ENCODE peak calls at places on chromosomes 3 and 15, in seven cellular contexts. One of them, this sample, is unnamed. For H3K9me3, the result is how much of the 10 kb centered on the place peaks cover.

GRCh38 chr3:50237133-50237651 is 1.2 kb downstream of the GNAI2 start:
- DNase-seq in CD4-positive, CD25-positive, alpha-beta regulatory T cell: no peak
- DNase-seq in keratinocyte: no peak
- DNase-seq in endodermal cell: peak
- DNase-seq in psoas muscle: no peak
- DNase-seq in testis: no peak
- DNase-seq in mammary epithelial cell: peak
- DNase-seq in this sample: no peak

GRCh38 chr3:172987268-172987667 is 153.8 kb downstream of the SPATA16 start:
- DNase-seq in endodermal cell: peak
- DNase-seq in mammary epithelial cell: no peak
- DNase-seq in CD4-positive, CD25-positive, alpha-beta regulatory T cell: no peak
- DNase-seq in testis: peak
- DNase-seq in keratinocyte: no peak
- DNase-seq in psoas muscle: no peak
- DNase-seq in this sample: no peak

GRCh38 chr15:90829942-90830440 is 38.4 kb upstream of the FURIN start:
- DNase-seq in testis: no peak
- DNase-seq in CD4-positive, CD25-positive, alpha-beta regulatory T cell: no peak
- DNase-seq in psoas muscle: no peak
- DNase-seq in mammary epithelial cell: no peak
- DNase-seq in endodermal cell: no peak
- DNase-seq in keratinocyte: no peak
- DNase-seq in this sample: no peak

GRCh38 chr3:115659861-115660260 is 36.6 kb downstream of the GAP43 start:
- DNase-seq in endodermal cell: no peak
- DNase-seq in psoas muscle: no peak
- DNase-seq in CD4-positive, CD25-positive, alpha-beta regulatory T cell: no peak
- DNase-seq in mammary epithelial cell: no peak
- DNase-seq in keratinocyte: no peak
- DNase-seq in testis: no peak
- DNase-seq in this sample: no peak

GRCh38 chr3:193330500-193331204 is 47.9 kb downstream of the ATP13A5 start:
- DNase-seq in endodermal cell: no peak
- DNase-seq in mammary epithelial cell: no peak
- DNase-seq in CD4-positive, CD25-positive, alpha-beta regulatory T cell: no peak
- DNase-seq in keratinocyte: no peak
- DNase-seq in testis: no peak
- DNase-seq in psoas muscle: no peak
- DNase-seq in this sample: no peak

GRCh38 chr15:20645956-20646355 is 104.4 kb upstream of the GOLGA6L6 start:
- DNase-seq in endodermal cell: no peak
- DNase-seq in mammary epithelial cell: peak
- DNase-seq in psoas muscle: no peak
- DNase-seq in keratinocyte: no peak
- DNase-seq in testis: no peak
- DNase-seq in CD4-positive, CD25-positive, alpha-beta regulatory T cell: no peak
- DNase-seq in this sample: no peak

GRCh38 chr3:132004571-132004970 is 30.2 kb downstream of the CPNE4 start:
- DNase-seq in CD4-positive, CD25-positive, alpha-beta regulatory T cell: no peak
- DNase-seq in keratinocyte: no peak
- DNase-seq in psoas muscle: no peak
- DNase-seq in testis: no peak
- DNase-seq in endodermal cell: no peak
- DNase-seq in mammary epithelial cell: no peak
- DNase-seq in this sample: no peak

GRCh38 chr3:124787490-124788195 is 57.4 kb downstream of the UMPS start:
- DNase-seq in endodermal cell: no peak
- DNase-seq in mammary epithelial cell: no peak
- DNase-seq in CD4-positive, CD25-positive, alpha-beta regulatory T cell: no peak
- DNase-seq in psoas muscle: no peak
- DNase-seq in keratinocyte: no peak
- DNase-seq in testis: peak
- DNase-seq in this sample: no peak

GRCh38 chr3:195204360-195205166 is 66.4 kb downstream of the XXYLT1 start:
- DNase-seq in CD4-positive, CD25-positive, alpha-beta regulatory T cell: no peak
- DNase-seq in testis: peak
- DNase-seq in endodermal cell: peak
- DNase-seq in mammary epithelial cell: no peak
- DNase-seq in psoas muscle: no peak
- DNase-seq in keratinocyte: no peak
- DNase-seq in this sample: peak

GRCh38 chr3:54698059-54698458 is 229.8 kb downstream of the LRTM1 start:
- DNase-seq in keratinocyte: no peak
- DNase-seq in endodermal cell: no peak
- DNase-seq in mammary epithelial cell: no peak
- DNase-seq in psoas muscle: no peak
- DNase-seq in testis: no peak
- DNase-seq in CD4-positive, CD25-positive, alpha-beta regulatory T cell: no peak
- DNase-seq in this sample: no peak

GRCh38 chr3:52346623-52347530 is 30.8 kb downstream of the DNAH1 start:
- DNase-seq in keratinocyte: no peak
- DNase-seq in testis: no peak
- DNase-seq in mammary epithelial cell: peak
- DNase-seq in CD4-positive, CD25-positive, alpha-beta regulatory T cell: no peak
- DNase-seq in endodermal cell: no peak
- DNase-seq in psoas muscle: peak
- DNase-seq in this sample: no peak

GRCh38 chr3:38353151-38353550 is 6.6 kb downstream of the XYLB start:
- DNase-seq in psoas muscle: no peak
- DNase-seq in endodermal cell: no peak
- DNase-seq in CD4-positive, CD25-positive, alpha-beta regulatory T cell: no peak
- DNase-seq in keratinocyte: no peak
- DNase-seq in mammary epithelial cell: no peak
- DNase-seq in testis: no peak
- DNase-seq in this sample: no peak

GRCh38 chr3:141834296-141834695 is 42.1 kb upstream of the ATP1B3 start:
- DNase-seq in mammary epithelial cell: no peak
- DNase-seq in CD4-positive, CD25-positive, alpha-beta regulatory T cell: no peak
- DNase-seq in psoas muscle: no peak
- DNase-seq in keratinocyte: no peak
- DNase-seq in testis: peak
- DNase-seq in endodermal cell: no peak
- DNase-seq in this sample: no peak

GRCh38 chr15:65408370-65409283 is 14.1 kb downstream of the IGDCC4 start:
- DNase-seq in CD4-positive, CD25-positive, alpha-beta regulatory T cell: no peak
- DNase-seq in endodermal cell: no peak
- DNase-seq in keratinocyte: no peak
- DNase-seq in psoas muscle: no peak
- DNase-seq in mammary epithelial cell: no peak
- DNase-seq in testis: no peak
- DNase-seq in this sample: no peak

GRCh38 chr15:75368689-75369239 is 357 bp upstream of the MAN2C1 start:
- DNase-seq in psoas muscle: no peak
- DNase-seq in keratinocyte: no peak
- DNase-seq in mammary epithelial cell: no peak
- DNase-seq in testis: no peak
- DNase-seq in CD4-positive, CD25-positive, alpha-beta regulatory T cell: no peak
- DNase-seq in endodermal cell: no peak
- DNase-seq in this sample: no peak

GRCh38 chr3:13159890-13160289 is 86.7 kb upstream of the IQSEC1 start:
- DNase-seq in endodermal cell: no peak
- DNase-seq in mammary epithelial cell: peak
- DNase-seq in testis: no peak
- DNase-seq in CD4-positive, CD25-positive, alpha-beta regulatory T cell: no peak
- DNase-seq in keratinocyte: peak
- DNase-seq in psoas muscle: no peak
- DNase-seq in this sample: no peak

GRCh38 chr15:65368300-65368617 is 9.5 kb downstream of the IGDCC3 start:
- DNase-seq in CD4-positive, CD25-positive, alpha-beta regulatory T cell: no peak
- DNase-seq in keratinocyte: no peak
- DNase-seq in mammary epithelial cell: no peak
- DNase-seq in endodermal cell: peak
- DNase-seq in psoas muscle: no peak
- DNase-seq in testis: no peak
- DNase-seq in this sample: no peak

GRCh38 chr3:46372492-46373359 is 2.0 kb downstream of the CCR5 start:
- DNase-seq in psoas muscle: no peak
- DNase-seq in endodermal cell: peak
- DNase-seq in testis: no peak
- DNase-seq in mammary epithelial cell: peak
- DNase-seq in keratinocyte: no peak
- DNase-seq in CD4-positive, CD25-positive, alpha-beta regulatory T cell: no peak
- DNase-seq in this sample: no peak

GRCh38 chr15:50798684-50799083 is 33.2 kb upstream of the SPPL2A start:
- DNase-seq in mammary epithelial cell: peak
- DNase-seq in psoas muscle: peak
- DNase-seq in CD4-positive, CD25-positive, alpha-beta regulatory T cell: no peak
- DNase-seq in keratinocyte: no peak
- DNase-seq in testis: no peak
- DNase-seq in endodermal cell: no peak
- DNase-seq in this sample: no peak

GRCh38 chr3:165744025-165744424 is 93.2 kb downstream of the BCHE start:
- DNase-seq in mammary epithelial cell: no peak
- DNase-seq in psoas muscle: no peak
- DNase-seq in testis: no peak
- DNase-seq in endodermal cell: no peak
- DNase-seq in CD4-positive, CD25-positive, alpha-beta regulatory T cell: no peak
- DNase-seq in keratinocyte: no peak
- DNase-seq in this sample: no peak

GRCh38 chr3:46460051-46460450 is 4.7 kb downstream of the LTF start:
- DNase-seq in mammary epithelial cell: peak
- DNase-seq in CD4-positive, CD25-positive, alpha-beta regulatory T cell: no peak
- DNase-seq in endodermal cell: peak
- DNase-seq in keratinocyte: no peak
- DNase-seq in testis: no peak
- DNase-seq in psoas muscle: no peak
- DNase-seq in this sample: no peak

GRCh38 chr3:99656606-99657005 is 18.2 kb downstream of the COL8A1 start:
- DNase-seq in endodermal cell: no peak
- DNase-seq in psoas muscle: no peak
- DNase-seq in testis: no peak
- DNase-seq in keratinocyte: no peak
- DNase-seq in CD4-positive, CD25-positive, alpha-beta regulatory T cell: no peak
- DNase-seq in mammary epithelial cell: no peak
- DNase-seq in this sample: no peak

GRCh38 chr15:56124391-56124790 is 119.3 kb downstream of the RFX7 start:
- DNase-seq in testis: no peak
- DNase-seq in psoas muscle: no peak
- DNase-seq in keratinocyte: no peak
- DNase-seq in endodermal cell: no peak
- DNase-seq in mammary epithelial cell: no peak
- DNase-seq in CD4-positive, CD25-positive, alpha-beta regulatory T cell: no peak
- DNase-seq in this sample: no peak

GRCh38 chr15:97174886-97175540 is 785.5 kb upstream of the ARRDC4 start:
- DNase-seq in testis: no peak
- DNase-seq in endodermal cell: no peak
- DNase-seq in mammary epithelial cell: no peak
- DNase-seq in keratinocyte: no peak
- DNase-seq in psoas muscle: no peak
- DNase-seq in CD4-positive, CD25-positive, alpha-beta regulatory T cell: no peak
- DNase-seq in this sample: no peak
- H3K9me3 ChIP-seq in testis: under half
- H3K9me3 ChIP-seq in endodermal cell: under half
- H3K9me3 ChIP-seq in mammary epithelial cell: under half
- H3K9me3 ChIP-seq in keratinocyte: under half
- H3K9me3 ChIP-seq in psoas muscle: under half
- H3K9me3 ChIP-seq in CD4-positive, CD25-positive, alpha-beta regulatory T cell: under half
- H3K9me3 ChIP-seq in this sample: under half

GRCh38 chr15:27843146-27843545 is 256.0 kb downstream of the OCA2 start:
- DNase-seq in CD4-positive, CD25-positive, alpha-beta regulatory T cell: no peak
- DNase-seq in psoas muscle: no peak
- DNase-seq in keratinocyte: no peak
- DNase-seq in testis: no peak
- DNase-seq in mammary epithelial cell: no peak
- DNase-seq in endodermal cell: no peak
- DNase-seq in this sample: no peak

GRCh38 chr15:27842526-27842925 is 256.6 kb downstream of the OCA2 start:
- DNase-seq in mammary epithelial cell: no peak
- DNase-seq in endodermal cell: no peak
- DNase-seq in keratinocyte: no peak
- DNase-seq in testis: no peak
- DNase-seq in psoas muscle: no peak
- DNase-seq in CD4-positive, CD25-positive, alpha-beta regulatory T cell: no peak
- DNase-seq in this sample: no peak

GRCh38 chr15:27845535-27846369 is 253.4 kb downstream of the OCA2 start:
- DNase-seq in mammary epithelial cell: no peak
- DNase-seq in CD4-positive, CD25-positive, alpha-beta regulatory T cell: no peak
- DNase-seq in keratinocyte: no peak
- DNase-seq in endodermal cell: no peak
- DNase-seq in psoas muscle: no peak
- DNase-seq in testis: no peak
- DNase-seq in this sample: no peak

GRCh38 chr15:27846722-27847420 is 252.2 kb downstream of the OCA2 start:
- DNase-seq in keratinocyte: no peak
- DNase-seq in psoas muscle: no peak
- DNase-seq in testis: no peak
- DNase-seq in endodermal cell: no peak
- DNase-seq in CD4-positive, CD25-positive, alpha-beta regulatory T cell: no peak
- DNase-seq in mammary epithelial cell: no peak
- DNase-seq in this sample: no peak

DNA sequence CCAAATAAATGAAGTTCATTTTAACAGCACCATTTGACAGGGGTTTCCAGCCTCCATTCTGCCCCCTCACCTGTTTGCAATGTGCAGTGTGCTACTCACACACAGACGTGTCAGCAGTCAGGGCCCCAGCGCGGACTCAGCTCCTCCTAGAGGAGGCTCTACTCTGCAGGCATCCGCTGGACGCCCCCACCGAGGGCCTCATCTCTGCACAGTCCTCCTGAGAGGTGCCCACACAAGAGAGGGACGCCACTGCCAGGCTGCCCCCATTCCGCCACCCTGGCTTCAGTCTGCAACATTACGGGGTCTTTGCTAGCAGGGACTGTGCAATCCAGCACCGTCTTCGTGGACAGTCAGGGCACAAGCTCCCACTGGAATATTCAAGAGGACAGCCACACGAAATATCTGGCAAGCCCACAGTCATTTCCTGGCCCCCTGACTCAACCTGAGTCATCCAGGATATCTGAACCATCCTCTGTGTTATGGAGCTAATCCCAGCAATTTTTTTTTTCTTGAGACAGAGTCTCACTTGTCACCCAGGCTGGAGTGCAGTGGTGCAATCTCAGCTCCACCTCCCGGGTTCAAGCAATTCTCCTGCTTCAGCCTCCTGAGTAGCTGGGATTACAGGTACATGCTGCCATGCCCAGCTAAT is 255.0 kb downstream of the OCA2 start:
- DNase-seq in mammary epithelial cell: peak
- DNase-seq in CD4-positive, CD25-positive, alpha-beta regulatory T cell: no peak
- DNase-seq in keratinocyte: peak
- DNase-seq in psoas muscle: no peak
- DNase-seq in endodermal cell: no peak
- DNase-seq in testis: no peak
- DNase-seq in this sample: no peak
- H3K9me3 ChIP-seq in mammary epithelial cell: under half
- H3K9me3 ChIP-seq in CD4-positive, CD25-positive, alpha-beta regulatory T cell: under half
- H3K9me3 ChIP-seq in keratinocyte: under half
- H3K9me3 ChIP-seq in psoas muscle: under half
- H3K9me3 ChIP-seq in endodermal cell: under half
- H3K9me3 ChIP-seq in testis: under half
- H3K9me3 ChIP-seq in this sample: under half

GRCh38 chr3:122777077-122777476 is 16.6 kb downstream of the HSPBAP1 start:
- DNase-seq in psoas muscle: no peak
- DNase-seq in CD4-positive, CD25-positive, alpha-beta regulatory T cell: no peak
- DNase-seq in testis: no peak
- DNase-seq in mammary epithelial cell: no peak
- DNase-seq in keratinocyte: no peak
- DNase-seq in endodermal cell: no peak
- DNase-seq in this sample: no peak
- H3K9me3 ChIP-seq in psoas muscle: under half
- H3K9me3 ChIP-seq in CD4-positive, CD25-positive, alpha-beta regulatory T cell: under half
- H3K9me3 ChIP-seq in testis: under half
- H3K9me3 ChIP-seq in mammary epithelial cell: under half
- H3K9me3 ChIP-seq in keratinocyte: under half
- H3K9me3 ChIP-seq in endodermal cell: under half
- H3K9me3 ChIP-seq in this sample: under half

GRCh38 chr15:100005715-100006114 is 272.5 kb upstream of the LYSMD4 start:
- DNase-seq in CD4-positive, CD25-positive, alpha-beta regulatory T cell: no peak
- DNase-seq in testis: no peak
- DNase-seq in mammary epithelial cell: no peak
- DNase-seq in keratinocyte: no peak
- DNase-seq in endodermal cell: peak
- DNase-seq in psoas muscle: no peak
- DNase-seq in this sample: no peak
- H3K9me3 ChIP-seq in CD4-positive, CD25-positive, alpha-beta regulatory T cell: under half
- H3K9me3 ChIP-seq in testis: under half
- H3K9me3 ChIP-seq in mammary epithelial cell: under half
- H3K9me3 ChIP-seq in keratinocyte: under half
- H3K9me3 ChIP-seq in endodermal cell: under half
- H3K9me3 ChIP-seq in psoas muscle: under half
- H3K9me3 ChIP-seq in this sample: under half

This sample was measured in uterus.